ENCODE peak calls at places on chromosomes 1 and 21, in seven cellular contexts. Q, R, K, W, O, N and Z are unnamed samples. For H3K27me3, the result is how much of the 10 kb centered on the place peaks cover.

GRCh38 chr1:204396015-204396583 is 15.5 kb downstream of the PPP1R15B start:
- DNase-seq in Q (no peak), R (no peak), K (no peak), W (no peak), O (no peak), N (no peak), Z (no peak)

GRCh38 chr21:16186742-16187141 is 457.0 kb downstream of the USP25 start:
- DNase-seq in Q (no peak), R (no peak), K (no peak), W (no peak), O (no peak), N (no peak), Z (no peak)

GRCh38 chr1:235597867-235598553 is 51.6 kb downstream of the GNG4 start:
- DNase-seq in Q (no peak), R (peak), K (no peak), W (peak), O (peak), N (peak), Z (peak)

GRCh38 chr1:24727490-24728214 is 17.6 kb upstream of the CLIC4 start:
- DNase-seq in Q (peak), R (peak), K (no peak), W (peak), O (peak), N (peak), Z (no peak)

GRCh38 chr1:182955596-182956588 is 2.9 kb upstream of the SHCBP1L start:
- DNase-seq in Q (no peak), R (peak), K (no peak), W (no peak), O (peak), N (peak), Z (peak)

GRCh38 chr21:45546636-45547203 is 4.5 kb upstream of the SLC19A1 start:
- DNase-seq in Q (no peak), R (no peak), K (no peak), W (no peak), O (peak), N (no peak), Z (no peak)

GRCh38 chr1:86416343-86416742 is 7.6 kb upstream of the CLCA2 start:
- DNase-seq in Q (no peak), R (peak), K (no peak), W (peak), O (no peak), N (no peak), Z (peak)

GRCh38 chr1:46556822-46557221 is 5.4 kb upstream of the KNCN start:
- DNase-seq in Q (no peak), R (peak), K (no peak), W (peak), O (peak), N (peak), Z (peak)

GRCh38 chr1:227934476-227935313 is 13.0 kb downstream of the WNT9A start:
- DNase-seq in Q (no peak), R (peak), K (no peak), W (peak), O (peak), N (peak), Z (peak)

GRCh38 chr1:151435174-151435573 is 24.1 kb downstream of the POGZ start:
- DNase-seq in Q (no peak), R (no peak), K (no peak), W (no peak), O (peak), N (no peak), Z (peak)

GRCh38 chr1:105793541-105794146 is 1262.8 kb upstream of the PRMT6 start:
- DNase-seq in Q (no peak), R (peak), K (peak), W (peak), O (peak), N (no peak), Z (peak)

GRCh38 chr1:5949074-5949760 is 43.0 kb downstream of the NPHP4 start:
- DNase-seq in Q (no peak), R (no peak), K (no peak), W (peak), O (peak), N (no peak), Z (no peak)

GRCh38 chr21:46114963-46115362 is 17.1 kb downstream of the COL6A2 start:
- DNase-seq in Q (no peak), R (no peak), K (no peak), W (no peak), O (peak), N (no peak), Z (no peak)

GRCh38 chr1:70415882-70416281 is 4.8 kb downstream of the CTH start:
- DNase-seq in Q (no peak), R (no peak), K (no peak), W (no peak), O (no peak), N (no peak), Z (no peak)

GRCh38 chr1:223492044-223492443 is 98.8 kb downstream of the CCDC185 start:
- DNase-seq in Q (peak), R (peak), K (no peak), W (no peak), O (no peak), N (no peak), Z (peak)

DNA sequence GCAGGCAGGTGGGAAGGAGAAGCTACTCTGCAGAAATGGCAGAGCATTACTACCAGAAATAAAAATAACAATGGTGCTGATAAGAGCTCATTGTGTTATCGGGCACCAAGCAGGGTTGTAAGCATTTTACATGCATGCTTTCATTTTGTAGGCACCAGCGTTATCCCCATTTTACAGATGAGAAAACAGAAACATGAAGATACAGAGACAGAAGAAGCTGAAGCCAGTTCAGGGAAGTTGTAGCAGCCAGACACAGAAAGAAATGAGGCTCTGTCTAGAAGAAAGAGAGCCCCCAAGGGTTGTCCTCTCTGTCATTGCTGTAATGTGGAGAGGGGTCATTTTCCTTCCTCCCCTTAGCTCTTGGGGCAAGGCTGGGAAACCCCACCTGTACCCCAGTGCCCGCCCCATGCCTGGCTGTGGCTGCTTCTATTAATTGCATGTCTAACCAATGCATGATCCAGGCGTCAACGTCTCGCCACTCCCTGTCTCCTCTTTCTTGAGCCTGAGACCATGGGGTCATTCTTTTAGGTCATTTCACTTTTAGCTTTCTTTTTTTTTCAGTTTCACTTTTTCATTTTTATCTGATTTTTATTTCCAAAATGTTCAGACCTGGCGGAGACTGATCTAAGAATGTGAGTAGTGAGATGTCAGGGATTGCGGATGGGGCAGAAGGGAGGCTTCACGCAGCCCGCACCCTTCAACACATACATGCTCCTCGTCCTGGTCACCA is 6.8 kb downstream of the OLIG1 start:
- DNase-seq in Q (no peak), R (no peak), K (no peak), W (no peak), O (no peak), N (no peak), Z (no peak)
- H3K27me3 ChIP-seq in Q (under half), R (under half), K (half or more), W (under half), O (half or more), N (under half), Z (under half)

GRCh38 chr1:165353731-165354671 is 2.5 kb downstream of the LMX1A start:
- DNase-seq in Q (no peak), R (no peak), K (no peak), W (peak), O (no peak), N (no peak), Z (peak)

GRCh38 chr1:165355977-165356811 is at the start of gene LMX1A:
- DNase-seq in Q (no peak), R (peak), K (no peak), W (no peak), O (peak), N (no peak), Z (no peak)

GRCh38 chr1:165352442-165353293 is 3.8 kb downstream of the LMX1A start:
- DNase-seq in Q (no peak), R (no peak), K (no peak), W (peak), O (no peak), N (no peak), Z (no peak)

GRCh38 chr1:165355221-165355976 is 1.1 kb downstream of the LMX1A start:
- DNase-seq in Q (no peak), R (no peak), K (no peak), W (no peak), O (no peak), N (no peak), Z (no peak)

GRCh38 chr1:165354739-165355138 is 1.8 kb downstream of the LMX1A start:
- DNase-seq in Q (no peak), R (no peak), K (no peak), W (no peak), O (peak), N (no peak), Z (no peak)
- H3K27me3 ChIP-seq in Q (under half), R (half or more), K (half or more), W (under half), O (half or more), N (under half), Z (half or more)

GRCh38 chr1:15154480-15155036 is 1.0 kb downstream of the TMEM51 start:
- DNase-seq in Q (peak), R (peak), K (no peak), W (peak), O (peak), N (no peak), Z (peak)
- H3K27me3 ChIP-seq in Q (under half), R (under half), K (under half), W (under half), O (under half), N (under half), Z (under half)

GRCh38 chr1:101314244-101314643 is 77.4 kb downstream of the S1PR1 start:
- DNase-seq in Q (no peak), R (peak), K (no peak), W (no peak), O (peak), N (peak), Z (peak)

GRCh38 chr1:101309334-101310221 is 72.8 kb downstream of the S1PR1 start:
- DNase-seq in Q (no peak), R (no peak), K (peak), W (peak), O (no peak), N (peak), Z (peak)

GRCh38 chr1:101310484-101310883 is 73.7 kb downstream of the S1PR1 start:
- DNase-seq in Q (no peak), R (no peak), K (no peak), W (no peak), O (no peak), N (no peak), Z (no peak)

GRCh38 chr1:101311146-101311892 is 74.5 kb downstream of the S1PR1 start:
- DNase-seq in Q (no peak), R (no peak), K (no peak), W (no peak), O (no peak), N (no peak), Z (no peak)

GRCh38 chr1:101312192-101312591 is 75.4 kb downstream of the S1PR1 start:
- DNase-seq in Q (no peak), R (no peak), K (no peak), W (no peak), O (no peak), N (no peak), Z (no peak)
- H3K27me3 ChIP-seq in Q (under half), R (under half), K (under half), W (under half), O (half or more), N (under half), Z (under half)

DNA sequence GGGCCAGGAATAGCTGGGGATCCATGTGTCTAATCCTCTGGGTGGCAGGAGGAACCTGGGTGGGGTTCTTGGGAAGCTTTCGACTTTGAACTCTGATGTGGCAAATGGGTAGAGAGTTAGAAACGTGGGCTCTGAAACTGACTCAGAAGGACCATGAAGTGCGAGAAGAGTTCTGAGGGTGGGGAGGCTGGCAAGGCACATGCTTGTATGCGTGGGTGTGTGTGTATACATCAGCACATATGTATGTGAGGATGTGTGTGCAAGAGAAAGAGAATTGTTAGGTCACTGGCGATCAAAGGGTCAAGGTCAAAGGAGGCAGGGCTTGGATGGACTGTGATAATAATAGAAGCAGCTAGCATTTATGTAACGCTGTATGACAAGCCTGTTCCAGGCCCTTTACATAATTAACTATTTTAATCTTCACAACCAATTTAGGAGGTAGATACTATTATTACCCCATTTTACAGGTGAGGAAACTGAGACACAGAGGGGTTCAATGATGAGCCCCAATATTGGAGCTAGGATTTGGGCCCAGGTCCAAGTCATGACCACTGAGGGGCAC is 84.5 kb upstream of the POU3F1 start:
- DNase-seq in Q (no peak), R (no peak), K (no peak), W (no peak), O (peak), N (no peak), Z (no peak)
- H3K27me3 ChIP-seq in Q (under half), R (under half), K (under half), W (under half), O (under half), N (under half), Z (under half)

GRCh38 chr1:160136121-160136925 is 15.1 kb upstream of the ATP1A4 start:
- DNase-seq in Q (no peak), R (no peak), K (no peak), W (no peak), O (no peak), N (no peak), Z (no peak)

GRCh38 chr1:160139840-160140239 is 11.6 kb upstream of the ATP1A4 start:
- DNase-seq in Q (no peak), R (no peak), K (no peak), W (no peak), O (no peak), N (no peak), Z (no peak)

GRCh38 chr1:160136926-160137200 is 14.5 kb upstream of the ATP1A4 start:
- DNase-seq in Q (no peak), R (no peak), K (no peak), W (no peak), O (no peak), N (no peak), Z (no peak)

GRCh38 chr1:160135051-160135592 is 16.3 kb upstream of the ATP1A4 start:
- DNase-seq in Q (no peak), R (no peak), K (no peak), W (no peak), O (no peak), N (no peak), Z (no peak)

GRCh38 chr1:160137216-160137862 is 14.1 kb upstream of the ATP1A4 start:
- DNase-seq in Q (no peak), R (no peak), K (no peak), W (no peak), O (no peak), N (no peak), Z (no peak)
- H3K27me3 ChIP-seq in Q (under half), R (under half), K (under half), W (under half), O (under half), N (under half), Z (under half)

GRCh38 chr1:92482665-92483441 is 3.9 kb downstream of the GFI1 start:
- DNase-seq in Q (no peak), R (peak), K (peak), W (no peak), O (peak), N (no peak), Z (no peak)
- H3K27me3 ChIP-seq in Q (under half), R (half or more), K (half or more), W (under half), O (half or more), N (half or more), Z (half or more)

GRCh38 chr1:920008-920407 is 3.7 kb upstream of the SAMD11 start:
- DNase-seq in Q (no peak), R (no peak), K (no peak), W (no peak), O (no peak), N (no peak), Z (no peak)

GRCh38 chr1:919271-919872 is 4.4 kb upstream of the SAMD11 start:
- DNase-seq in Q (no peak), R (no peak), K (no peak), W (no peak), O (no peak), N (no peak), Z (no peak)

GRCh38 chr1:918843-919242 is 4.9 kb upstream of the SAMD11 start:
- DNase-seq in Q (no peak), R (no peak), K (no peak), W (no peak), O (no peak), N (no peak), Z (no peak)

GRCh38 chr1:921011-921837 is 2.5 kb upstream of the SAMD11 start:
- DNase-seq in Q (no peak), R (peak), K (peak), W (peak), O (peak), N (peak), Z (peak)

GRCh38 chr1:920506-920905 is 3.2 kb upstream of the SAMD11 start:
- DNase-seq in Q (no peak), R (no peak), K (no peak), W (no peak), O (no peak), N (peak), Z (no peak)
- H3K27me3 ChIP-seq in Q (under half), R (under half), K (half or more), W (under half), O (under half), N (under half), Z (half or more)